ENCODE peak calls at places on chromosome X, in nine cellular contexts. N is thyroid gland; C is tibial nerve; E is CD8-positive, alpha-beta T cell; A is GM23338; T is left ventricle myocardium inferior; X is transverse colon; R is upper lobe of right lung; P is heart right ventricle. I is an unnamed sample.

GRCh38 chrX:153477039-153477438 is 6.7 kb upstream of the HAUS7 start:
- DNase-seq in N (no peak), C (no peak), E (no peak), A (peak; percentile 54), T (no peak), X (no peak), R (no peak), P (no peak), I (no peak)

GRCh38 chrX:116436358-116436816 is at the start of gene SLC6A14:
- DNase-seq in N (peak; percentile 67), C (no peak), E (no peak), A (no peak), T (no peak), X (peak; percentile 16), R (peak; percentile 78), P (no peak), I (no peak)

GRCh38 chrX:155055494-155055893 is 15.4 kb downstream of the CMC4 start:
- DNase-seq in N (no peak), C (no peak), E (no peak), A (no peak), T (no peak), X (no peak), R (no peak), P (no peak), I (no peak)

GRCh38 chrX:49176421-49177326 is 5.0 kb downstream of the PLP2 start:
- DNase-seq in N (no peak), C (no peak), E (no peak), A (no peak), T (no peak), X (no peak), R (no peak), P (no peak), I (no peak)

GRCh38 chrX:13932416-13932815 is 97.3 kb downstream of the GEMIN8 start:
- DNase-seq in N (no peak), C (no peak), E (no peak), A (no peak), T (no peak), X (no peak), R (no peak), P (no peak), I (no peak)

GRCh38 chrX:38305971-38306370 is 21.3 kb downstream of the RPGR start:
- DNase-seq in N (no peak), C (no peak), E (no peak), A (no peak), T (no peak), X (no peak), R (no peak), P (no peak), I (no peak)

GRCh38 chrX:101357166-101357795 is 8.7 kb upstream of the TIMM8A start:
- DNase-seq in N (no peak), C (no peak), E (no peak), A (peak; percentile 49), T (no peak), X (no peak), R (no peak), P (no peak), I (no peak)

GRCh38 chrX:45505214-45505613 is 304.5 kb upstream of the DIPK2B start:
- DNase-seq in N (no peak), C (no peak), E (no peak), A (no peak), T (no peak), X (no peak), R (no peak), P (no peak), I (no peak)

GRCh38 chrX:124414281-124414680 is 67.9 kb downstream of the SH2D1A start:
- DNase-seq in N (no peak), C (no peak), E (no peak), A (no peak), T (no peak), X (no peak), R (no peak), P (no peak), I (no peak)

GRCh38 chrX:41025926-41026325 is 59.3 kb upstream of the USP9X start:
- DNase-seq in N (no peak), C (no peak), E (no peak), A (peak; percentile 63), T (no peak), X (no peak), R (no peak), P (no peak), I (no peak)

GRCh38 chrX:69746051-69746450 is 130.1 kb downstream of the EDA start:
- DNase-seq in N (no peak), C (no peak), E (no peak), A (no peak), T (no peak), X (no peak), R (no peak), P (no peak), I (no peak)

GRCh38 chrX:32874839-32875238 is 336.5 kb downstream of the DMD start:
- DNase-seq in N (no peak), C (no peak), E (no peak), A (no peak), T (no peak), X (no peak), R (no peak), P (no peak), I (no peak)

DNA sequence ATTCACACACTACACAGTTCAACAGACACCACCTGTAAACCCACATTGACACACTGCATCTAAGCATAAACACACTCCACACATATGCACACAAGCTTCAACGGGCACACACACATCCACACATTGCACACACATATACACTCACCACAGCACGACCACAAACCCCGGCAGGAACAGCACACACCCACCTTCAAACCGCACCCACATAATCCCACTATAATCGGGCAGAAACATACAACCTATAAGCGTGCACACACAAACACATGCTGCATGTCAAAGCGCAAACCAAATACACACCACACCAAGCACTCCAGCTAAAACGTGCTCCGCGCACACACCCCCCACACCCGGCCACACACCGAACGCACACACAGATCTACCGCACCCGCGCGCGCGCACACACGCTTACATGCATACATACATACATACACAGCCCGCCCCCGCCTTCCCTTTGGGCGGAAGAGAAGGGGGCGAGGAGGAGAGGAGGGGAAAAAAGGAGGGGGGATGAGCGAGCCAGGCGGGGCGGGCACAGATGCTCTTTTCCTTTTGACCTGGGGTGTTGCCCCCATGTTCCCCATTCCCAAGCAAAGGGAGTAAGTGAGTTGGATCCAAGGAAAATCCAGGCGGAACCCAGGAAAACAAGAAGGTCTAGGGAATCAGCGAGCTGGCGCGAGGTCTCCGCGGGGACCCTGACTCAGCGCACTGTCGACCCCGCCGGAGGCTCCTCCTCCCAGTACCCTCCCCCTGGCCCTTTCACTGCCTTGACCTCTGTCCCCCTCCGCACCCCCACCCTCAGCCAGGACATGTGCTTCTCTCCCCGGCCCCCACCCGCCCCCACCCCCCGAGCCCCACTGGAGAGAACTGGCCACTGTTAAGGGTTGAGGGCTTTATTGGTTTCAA is 9.9 kb downstream of the ARHGAP36 start:
- DNase-seq in N (no peak), C (no peak), E (no peak), A (peak; percentile 53), T (no peak), X (no peak), R (no peak), P (no peak), I (no peak)
- H3K4me3 ChIP-seq in N (no peak overlapping the region), C (no peak overlapping the region), E (no peak overlapping the region), A (peak overlapping the region; percentile 64), T (no peak overlapping the region), X (no peak overlapping the region), R (no peak overlapping the region), P (no peak overlapping the region), I (no peak overlapping the region)

GRCh38 chrX:8090906-8091305 is 80.2 kb downstream of the VCX2 start:
- DNase-seq in N (no peak), C (no peak), E (no peak), A (no peak), T (no peak), X (no peak), R (no peak), P (no peak), I (no peak)

GRCh38 chrX:8090482-8090881 is 80.6 kb downstream of the VCX2 start:
- DNase-seq in N (no peak), C (no peak), E (no peak), A (no peak), T (no peak), X (no peak), R (no peak), P (no peak), I (no peak)

GRCh38 chrX:8091526-8091925 is 79.5 kb downstream of the VCX2 start:
- DNase-seq in N (no peak), C (no peak), E (no peak), A (peak; percentile 17), T (no peak), X (no peak), R (no peak), P (no peak), I (no peak)
- H3K27ac ChIP-seq in N (no peak overlapping the region), C (no peak overlapping the region), E (no peak overlapping the region), A (no peak overlapping the region), T (no peak overlapping the region), X (no peak overlapping the region), R (no peak overlapping the region), P (no peak overlapping the region), I (no peak overlapping the region)

DNA sequence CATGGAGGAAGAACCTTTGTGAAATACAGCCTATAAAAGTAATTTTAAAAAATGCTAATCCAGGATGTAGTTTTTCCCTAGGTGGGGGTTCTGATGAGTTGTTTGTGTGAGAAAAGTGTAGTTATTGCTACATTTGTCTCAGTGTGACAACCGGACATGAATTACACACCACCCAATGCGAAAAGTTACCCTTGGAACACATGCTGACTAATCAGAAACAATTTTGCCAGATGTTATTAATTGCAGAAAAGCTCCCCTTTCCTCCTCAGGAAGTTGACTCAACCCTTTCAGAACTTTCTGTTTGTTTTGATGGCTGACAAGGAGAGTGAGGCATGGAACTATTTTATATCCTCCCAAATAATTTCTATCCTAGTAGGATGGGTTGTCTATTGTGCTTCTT is 38.1 kb upstream of the EDA2R start:
- DNase-seq in N (no peak), C (no peak), E (no peak), A (no peak), T (no peak), X (no peak), R (no peak), P (no peak), I (no peak)
- H3K4me1 ChIP-seq in N (no peaks in the 10 kb centered on the region), C (no peaks in the 10 kb centered on the region), E (no peaks in the 10 kb centered on the region), A (peaks cover 4% of the 10 kb centered on the region), T (no peaks in the 10 kb centered on the region), X (no peaks in the 10 kb centered on the region), R (no peaks in the 10 kb centered on the region), P (no peaks in the 10 kb centered on the region), I (no peaks in the 10 kb centered on the region)

GRCh38 chrX:40016702-40017101 is 81.1 kb downstream of the BCOR start:
- DNase-seq in N (no peak), C (no peak), E (no peak), A (no peak), T (no peak), X (no peak), R (no peak), P (no peak), I (no peak)

GRCh38 chrX:40012800-40013682 is 84.7 kb downstream of the BCOR start:
- DNase-seq in N (peak; percentile 56), C (peak; percentile 51), E (no peak), A (peak; percentile 60), T (peak; percentile 70), X (peak; percentile 87), R (peak; percentile 76), P (peak; percentile 74), I (no peak)

GRCh38 chrX:40018021-40018420 is 79.7 kb downstream of the BCOR start:
- DNase-seq in N (peak; percentile 48), C (no peak), E (no peak), A (no peak), T (no peak), X (no peak), R (no peak), P (no peak), I (no peak)

GRCh38 chrX:40012039-40012799 is 85.5 kb downstream of the BCOR start:
- DNase-seq in N (peak; percentile 11), C (no peak), E (no peak), A (peak; percentile 14), T (peak; percentile 23), X (peak; percentile 26), R (peak; percentile 65), P (peak; percentile 30), I (no peak)

GRCh38 chrX:40015693-40016092 is 82.1 kb downstream of the BCOR start:
- DNase-seq in N (no peak), C (no peak), E (no peak), A (peak; percentile 4), T (no peak), X (no peak), R (no peak), P (no peak), I (no peak)
- H3K4me3 ChIP-seq in N (no peak overlapping the region), C (no peak overlapping the region), E (no peak overlapping the region), A (peak overlapping the region; percentile 54), T (no peak overlapping the region), X (no peak overlapping the region), R (no peak overlapping the region), P (no peak overlapping the region), I (no peak overlapping the region)